ENCODE peak calls at places on chromosomes 3 and 15, in four cellular contexts. I, G, Q and B are unnamed samples.

GRCh38 chr15:51842852-51843737 is 13.6 kb downstream of the TMOD3 start:
- DNase-seq in I (peak; percentile 82), G (no peak), Q (no peak), B (no peak)

GRCh38 chr15:28918141-28918983 is 32.6 kb downstream of the APBA2 start:
- DNase-seq in I (no peak), G (no peak), Q (no peak), B (no peak)

GRCh38 chr3:44326035-44326434 is 12.5 kb upstream of the TCAIM start:
- DNase-seq in I (peak; percentile 62), G (no peak), Q (no peak), B (no peak)

GRCh38 chr3:151282921-151283320 is 4.6 kb upstream of the P2RY14 start:
- DNase-seq in I (peak; percentile 64), G (peak; percentile 57), Q (peak; percentile 10), B (peak; percentile 44)

GRCh38 chr3:27532931-27533607 is 48.9 kb upstream of the SLC4A7 start:
- DNase-seq in I (no peak), G (no peak), Q (no peak), B (no peak)

GRCh38 chr3:71397046-71397445 is 186.5 kb downstream of the FOXP1 start:
- DNase-seq in I (peak; percentile 65), G (no peak), Q (no peak), B (no peak)

GRCh38 chr15:33215941-33216872 is 21.7 kb upstream of the FMN1 start:
- DNase-seq in I (peak; percentile 71), G (no peak), Q (peak; percentile 18), B (no peak)

GRCh38 chr3:128497305-128498126 is 4.5 kb upstream of the GATA2 start:
- DNase-seq in I (peak; percentile 62), G (peak; percentile 53), Q (peak; percentile 71), B (no peak)

GRCh38 chr15:76840830-76841460 is 64.2 kb downstream of the SCAPER start:
- DNase-seq in I (peak; percentile 53), G (no peak), Q (no peak), B (peak; percentile 33)

GRCh38 chr3:26114851-26115250 is 325.0 kb downstream of the OXSM start:
- DNase-seq in I (no peak), G (no peak), Q (no peak), B (no peak)

GRCh38 chr3:52839268-52839575 is 4.4 kb upstream of the MUSTN1 start:
- DNase-seq in I (no peak), G (no peak), Q (no peak), B (no peak)

GRCh38 chr15:29516929-29517328 is 247.3 kb upstream of the NSMCE3 start:
- DNase-seq in I (no peak), G (no peak), Q (no peak), B (no peak)